ENCODE peak calls at places on chromosomes 6 and 20, in eight cellular contexts. One of them, this sample, is unnamed.

GRCh38 chr6:33723576-33724085 is 12.1 kb upstream of the UQCC2 start:
- DNase-seq in fibroblast of lung: no peak
- DNase-seq in body of pancreas: no peak
- DNase-seq in HL-60: no peak
- DNase-seq in HCT116: no peak
- DNase-seq in A549: no peak
- DNase-seq in uterus: no peak
- DNase-seq in foreskin keratinocyte: no peak
- DNase-seq in this sample: no peak

GRCh38 chr6:33683051-33683571 is 28.4 kb downstream of the UQCC2 start:
- DNase-seq in fibroblast of lung: peak; percentile 30
- DNase-seq in body of pancreas: no peak
- DNase-seq in HL-60: no peak
- DNase-seq in HCT116: no peak
- DNase-seq in A549: no peak
- DNase-seq in uterus: no peak
- DNase-seq in foreskin keratinocyte: no peak
- DNase-seq in this sample: no peak

GRCh38 chr6:159595173-159595572 is 97.9 kb downstream of the SOD2 start:
- DNase-seq in fibroblast of lung: peak; percentile 59
- DNase-seq in body of pancreas: no peak
- DNase-seq in HL-60: no peak
- DNase-seq in HCT116: peak; percentile 45
- DNase-seq in A549: peak; percentile 52
- DNase-seq in uterus: no peak
- DNase-seq in foreskin keratinocyte: no peak
- DNase-seq in this sample: no peak

GRCh38 chr6:3247255-3248146 is 11.2 kb upstream of the PSMG4 start:
- DNase-seq in fibroblast of lung: peak; percentile 98
- DNase-seq in body of pancreas: peak; percentile 37
- DNase-seq in HL-60: no peak
- DNase-seq in HCT116: no peak
- DNase-seq in A549: peak; percentile 24
- DNase-seq in uterus: peak; percentile 78
- DNase-seq in foreskin keratinocyte: peak; percentile 33
- DNase-seq in this sample: peak; percentile 68

GRCh38 chr6:91081452-91082067 is 494.7 kb upstream of the MAP3K7 start:
- DNase-seq in fibroblast of lung: peak; percentile 55
- DNase-seq in body of pancreas: no peak
- DNase-seq in HL-60: peak; percentile 5
- DNase-seq in HCT116: peak; percentile 3
- DNase-seq in A549: peak; percentile 37
- DNase-seq in uterus: no peak
- DNase-seq in foreskin keratinocyte: peak; percentile 2
- DNase-seq in this sample: no peak

GRCh38 chr20:12984069-12984765 is 24.6 kb upstream of the SPTLC3 start:
- DNase-seq in fibroblast of lung: peak; percentile 72
- DNase-seq in body of pancreas: no peak
- DNase-seq in HL-60: no peak
- DNase-seq in HCT116: no peak
- DNase-seq in A549: no peak
- DNase-seq in uterus: no peak
- DNase-seq in foreskin keratinocyte: no peak
- DNase-seq in this sample: no peak

GRCh38 chr6:36616888-36617521 is 22.8 kb downstream of the SRSF3 start:
- DNase-seq in fibroblast of lung: peak; percentile 63
- DNase-seq in body of pancreas: peak; percentile 88
- DNase-seq in HL-60: no peak
- DNase-seq in HCT116: peak; percentile 23
- DNase-seq in A549: peak; percentile 82
- DNase-seq in uterus: no peak
- DNase-seq in foreskin keratinocyte: peak; percentile 90
- DNase-seq in this sample: no peak

GRCh38 chr6:43990275-43990626 is 137.0 kb downstream of the MRPL14 start:
- DNase-seq in fibroblast of lung: peak; percentile 56
- DNase-seq in body of pancreas: no peak
- DNase-seq in HL-60: no peak
- DNase-seq in HCT116: no peak
- DNase-seq in A549: no peak
- DNase-seq in uterus: peak; percentile 47
- DNase-seq in foreskin keratinocyte: no peak
- DNase-seq in this sample: no peak

GRCh38 chr6:71589254-71589653 is 297.1 kb upstream of the RIMS1 start:
- DNase-seq in fibroblast of lung: no peak
- DNase-seq in body of pancreas: no peak
- DNase-seq in HL-60: no peak
- DNase-seq in HCT116: no peak
- DNase-seq in A549: no peak
- DNase-seq in uterus: no peak
- DNase-seq in foreskin keratinocyte: peak; percentile 15
- DNase-seq in this sample: no peak

GRCh38 chr6:166620478-166621113 is 6.5 kb downstream of the RPS6KA2 start:
- DNase-seq in fibroblast of lung: peak; percentile 50
- DNase-seq in body of pancreas: peak; percentile 14
- DNase-seq in HL-60: no peak
- DNase-seq in HCT116: no peak
- DNase-seq in A549: no peak
- DNase-seq in uterus: no peak
- DNase-seq in foreskin keratinocyte: no peak
- DNase-seq in this sample: no peak

GRCh38 chr6:109313139-109313538 is 69.1 kb downstream of the CD164 start:
- DNase-seq in fibroblast of lung: no peak
- DNase-seq in body of pancreas: no peak
- DNase-seq in HL-60: no peak
- DNase-seq in HCT116: no peak
- DNase-seq in A549: no peak
- DNase-seq in uterus: no peak
- DNase-seq in foreskin keratinocyte: no peak
- DNase-seq in this sample: no peak

GRCh38 chr6:166659581-166659980 is 32.5 kb upstream of the RPS6KA2 start:
- DNase-seq in fibroblast of lung: no peak
- DNase-seq in body of pancreas: no peak
- DNase-seq in HL-60: no peak
- DNase-seq in HCT116: no peak
- DNase-seq in A549: no peak
- DNase-seq in uterus: no peak
- DNase-seq in foreskin keratinocyte: no peak
- DNase-seq in this sample: no peak

GRCh38 chr20:37362231-37362792 is 16.4 kb downstream of the SRC start:
- DNase-seq in fibroblast of lung: no peak
- DNase-seq in body of pancreas: no peak
- DNase-seq in HL-60: no peak
- DNase-seq in HCT116: no peak
- DNase-seq in A549: no peak
- DNase-seq in uterus: no peak
- DNase-seq in foreskin keratinocyte: no peak
- DNase-seq in this sample: no peak

DNA sequence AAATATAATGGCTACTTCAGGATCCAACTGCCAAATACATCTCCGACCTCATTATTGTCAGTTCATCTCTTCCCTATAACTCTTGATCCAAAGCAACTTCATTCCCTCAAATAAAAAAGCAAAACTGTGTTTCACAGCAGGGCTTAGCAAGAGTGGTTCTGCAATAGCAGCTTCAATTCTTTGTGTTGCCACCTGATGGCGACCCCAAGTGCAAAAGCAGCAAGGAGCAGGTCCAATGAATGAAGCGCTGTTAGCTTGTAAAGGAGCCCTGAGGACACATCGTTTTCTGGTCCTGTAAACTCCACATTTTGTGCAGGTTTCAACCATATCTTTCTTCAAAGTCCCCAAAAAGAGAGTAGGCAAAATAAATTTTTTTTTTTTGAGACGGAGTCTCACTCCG is 19.6 kb downstream of the RTN4IP1 start:
- DNase-seq in fibroblast of lung: no peak
- DNase-seq in body of pancreas: peak; percentile 56
- DNase-seq in HL-60: no peak
- DNase-seq in HCT116: peak; percentile 21
- DNase-seq in A549: peak; percentile 36
- DNase-seq in uterus: no peak
- DNase-seq in foreskin keratinocyte: no peak
- DNase-seq in this sample: no peak
- TF ChIP-seq CTCF in fibroblast of lung: peak; percentile 35
- TF ChIP-seq CTCF in body of pancreas: peak; percentile 12
- TF ChIP-seq CTCF in HL-60: no peak
- TF ChIP-seq CTCF in HCT116: peak; percentile 57
- TF ChIP-seq CTCF in A549: peak; percentile 40
- TF ChIP-seq CTCF in uterus: peak; percentile 16
- TF ChIP-seq CTCF in foreskin keratinocyte: peak; percentile 65
- TF ChIP-seq CTCF in this sample: no peak

GRCh38 chr6:148577687-148578488 is 168.9 kb upstream of the UST start:
- DNase-seq in fibroblast of lung: peak; percentile 70
- DNase-seq in body of pancreas: peak; percentile 81
- DNase-seq in HL-60: no peak
- DNase-seq in HCT116: peak; percentile 74
- DNase-seq in A549: peak; percentile 76
- DNase-seq in uterus: peak; percentile 67
- DNase-seq in foreskin keratinocyte: peak; percentile 7
- DNase-seq in this sample: peak; percentile 50
- TF ChIP-seq CTCF in fibroblast of lung: peak; percentile 90
- TF ChIP-seq CTCF in body of pancreas: peak; percentile 71
- TF ChIP-seq CTCF in HL-60: peak; percentile 88
- TF ChIP-seq CTCF in HCT116: peak; percentile 92
- TF ChIP-seq CTCF in A549: peak; percentile 85
- TF ChIP-seq CTCF in uterus: peak; percentile 93
- TF ChIP-seq CTCF in foreskin keratinocyte: peak; percentile 82
- TF ChIP-seq CTCF in this sample: no peak

GRCh38 chr20:6157345-6157744 is 34.5 kb upstream of the FERMT1 start:
- DNase-seq in fibroblast of lung: no peak
- DNase-seq in body of pancreas: no peak
- DNase-seq in HL-60: no peak
- DNase-seq in HCT116: no peak
- DNase-seq in A549: peak; percentile 31
- DNase-seq in uterus: no peak
- DNase-seq in foreskin keratinocyte: no peak
- DNase-seq in this sample: no peak
- TF ChIP-seq CTCF in fibroblast of lung: peak; percentile 25
- TF ChIP-seq CTCF in body of pancreas: no peak
- TF ChIP-seq CTCF in HL-60: no peak
- TF ChIP-seq CTCF in HCT116: peak; percentile 63
- TF ChIP-seq CTCF in A549: peak; percentile 10
- TF ChIP-seq CTCF in uterus: no peak
- TF ChIP-seq CTCF in foreskin keratinocyte: peak; percentile 53
- TF ChIP-seq CTCF in this sample: no peak

DNA sequence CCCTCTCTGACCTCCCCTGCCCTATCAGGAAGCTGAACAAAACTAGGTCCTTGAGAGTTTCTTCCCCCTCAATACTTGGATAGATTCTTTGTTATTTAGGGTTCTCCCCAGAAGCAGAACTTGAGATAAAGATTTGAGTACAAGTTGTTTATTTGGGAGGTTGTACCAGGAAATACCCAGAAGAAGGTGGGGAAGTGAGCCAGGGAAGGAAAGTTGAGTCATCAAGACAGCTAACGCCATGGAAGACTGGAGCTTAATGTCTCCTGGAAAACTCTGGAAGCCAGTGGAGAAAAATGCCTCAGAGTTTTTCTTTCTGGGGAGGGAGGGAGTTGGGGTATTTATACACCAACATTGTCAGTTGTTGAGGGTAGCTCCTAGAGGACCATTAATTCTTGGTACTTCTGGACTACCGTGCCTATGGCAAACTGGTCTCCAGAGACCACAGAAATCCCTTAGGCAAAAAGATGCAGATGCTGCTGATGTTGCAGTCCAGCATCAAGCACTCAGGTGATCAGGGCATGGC is 102.6 kb upstream of the ZFP64 start:
- DNase-seq in fibroblast of lung: no peak
- DNase-seq in body of pancreas: no peak
- DNase-seq in HL-60: no peak
- DNase-seq in HCT116: no peak
- DNase-seq in A549: no peak
- DNase-seq in uterus: no peak
- DNase-seq in foreskin keratinocyte: no peak
- DNase-seq in this sample: no peak
- TF ChIP-seq CTCF in fibroblast of lung: no peak
- TF ChIP-seq CTCF in body of pancreas: no peak
- TF ChIP-seq CTCF in HL-60: no peak
- TF ChIP-seq CTCF in HCT116: no peak
- TF ChIP-seq CTCF in A549: no peak
- TF ChIP-seq CTCF in uterus: no peak
- TF ChIP-seq CTCF in foreskin keratinocyte: no peak
- TF ChIP-seq CTCF in this sample: no peak

DNA sequence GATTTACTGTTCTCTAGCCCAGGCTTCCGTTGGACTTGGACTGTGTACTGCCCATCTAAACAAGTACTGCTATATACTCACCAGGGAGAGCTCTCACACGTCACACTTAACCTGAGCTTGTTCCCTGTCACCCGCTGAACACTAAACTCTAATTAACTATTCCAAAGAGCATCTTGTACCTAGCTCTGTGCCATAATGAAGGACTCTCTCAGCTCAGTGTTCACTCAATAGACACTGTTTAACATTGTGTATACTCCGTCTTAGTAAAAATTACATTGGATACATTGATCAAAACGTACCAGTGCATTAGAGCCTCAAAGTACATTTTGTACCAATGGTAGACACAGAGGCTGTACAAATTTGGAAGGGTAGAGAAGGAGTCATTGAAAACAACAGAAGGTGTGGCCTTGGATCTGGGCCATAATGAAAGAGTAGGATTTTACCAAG is 55.4 kb upstream of the EPHA7 start:
- DNase-seq in fibroblast of lung: no peak
- DNase-seq in body of pancreas: no peak
- DNase-seq in HL-60: no peak
- DNase-seq in HCT116: no peak
- DNase-seq in A549: no peak
- DNase-seq in uterus: no peak
- DNase-seq in foreskin keratinocyte: no peak
- DNase-seq in this sample: no peak
- TF ChIP-seq CTCF in fibroblast of lung: no peak
- TF ChIP-seq CTCF in body of pancreas: no peak
- TF ChIP-seq CTCF in HL-60: no peak
- TF ChIP-seq CTCF in HCT116: no peak
- TF ChIP-seq CTCF in A549: no peak
- TF ChIP-seq CTCF in uterus: no peak
- TF ChIP-seq CTCF in foreskin keratinocyte: no peak
- TF ChIP-seq CTCF in this sample: no peak

GRCh38 chr6:53992522-53992921 is 118.7 kb upstream of the MLIP start:
- DNase-seq in fibroblast of lung: no peak
- DNase-seq in body of pancreas: no peak
- DNase-seq in HL-60: no peak
- DNase-seq in HCT116: no peak
- DNase-seq in A549: no peak
- DNase-seq in uterus: no peak
- DNase-seq in foreskin keratinocyte: no peak
- DNase-seq in this sample: no peak
- TF ChIP-seq CTCF in fibroblast of lung: no peak
- TF ChIP-seq CTCF in body of pancreas: no peak
- TF ChIP-seq CTCF in HL-60: no peak
- TF ChIP-seq CTCF in HCT116: no peak
- TF ChIP-seq CTCF in A549: no peak
- TF ChIP-seq CTCF in uterus: no peak
- TF ChIP-seq CTCF in foreskin keratinocyte: peak; percentile 33
- TF ChIP-seq CTCF in this sample: no peak

GRCh38 chr6:55449219-55449618 is 122.0 kb downstream of the GFRAL start:
- DNase-seq in fibroblast of lung: no peak
- DNase-seq in body of pancreas: no peak
- DNase-seq in HL-60: no peak
- DNase-seq in HCT116: no peak
- DNase-seq in A549: peak; percentile 35
- DNase-seq in uterus: no peak
- DNase-seq in foreskin keratinocyte: no peak
- DNase-seq in this sample: no peak
- TF ChIP-seq CTCF in fibroblast of lung: peak; percentile 40
- TF ChIP-seq CTCF in body of pancreas: no peak
- TF ChIP-seq CTCF in HL-60: no peak
- TF ChIP-seq CTCF in HCT116: peak; percentile 19
- TF ChIP-seq CTCF in A549: no peak
- TF ChIP-seq CTCF in uterus: no peak
- TF ChIP-seq CTCF in foreskin keratinocyte: peak; percentile 44
- TF ChIP-seq CTCF in this sample: no peak